ENCODE peak calls at places on chromosomes 7 and 10, in five cellular contexts. B is mesenchymal stem cell, J is IMR-90, D is H9, G is H1. F is an unnamed sample. For H3K9me3 and H3K4me1, the result is how much of the 10 kb centered on the place peaks cover.

GRCh38 chr7:50261593-50261992 is 42.9 kb upstream of the IKZF1 start:
- DNase-seq in B (no peak), J (no peak), D (no peak), G (no peak), F (no peak)

GRCh38 chr10:24550680-24551079 is 173.0 kb downstream of the ARHGAP21 start:
- DNase-seq in B (no peak), J (no peak), D (no peak), G (no peak), F (no peak)

GRCh38 chr10:24554036-24554435 is 169.7 kb downstream of the ARHGAP21 start:
- DNase-seq in B (no peak), J (no peak), D (no peak), G (no peak), F (no peak)

GRCh38 chr7:39527951-39528350 is 38.3 kb upstream of the YAE1 start:
- DNase-seq in B (no peak), J (peak), D (no peak), G (no peak), F (no peak)

GRCh38 chr10:5547934-5548660 is 23.3 kb downstream of the CALML3 start:
- DNase-seq in B (peak), J (no peak), D (no peak), G (no peak), F (no peak)

GRCh38 chr10:6296456-6297214 is 93.9 kb downstream of the PFKFB3 start:
- DNase-seq in B (peak), J (no peak), D (no peak), G (no peak), F (no peak)

GRCh38 chr7:13912740-13913320 is 76.6 kb downstream of the ETV1 start:
- DNase-seq in B (no peak), J (no peak), D (no peak), G (no peak), F (no peak)

GRCh38 chr7:70886547-70886946 is 245.4 kb upstream of the GALNT17 start:
- DNase-seq in B (no peak), J (no peak), D (no peak), G (no peak), F (no peak)

GRCh38 chr10:90136731-90137316 is 435.4 kb downstream of the KIF20B start:
- DNase-seq in B (peak), J (peak), D (peak), G (no peak), F (peak)

GRCh38 chr7:35430547-35431153 is 176.8 kb upstream of the TBX20 start:
- DNase-seq in B (no peak), J (no peak), D (peak), G (no peak), F (no peak)

GRCh38 chr10:108808228-108808627 is 1115.1 kb downstream of the XPNPEP1 start:
- DNase-seq in B (no peak), J (no peak), D (no peak), G (no peak), F (no peak)

GRCh38 chr10:46515402-46516192 is 40.9 kb downstream of the GPRIN2 start:
- DNase-seq in B (no peak), J (no peak), D (peak), G (no peak), F (no peak)

GRCh38 chr10:118278649-118279048 is 63.5 kb downstream of the FAM204A start:
- DNase-seq in B (no peak), J (no peak), D (no peak), G (no peak), F (no peak)

GRCh38 chr7:103636153-103636552 is 190.1 kb upstream of the SLC26A5 start:
- DNase-seq in B (peak), J (peak), D (no peak), G (no peak), F (peak)

GRCh38 chr7:102467581-102468415 is 3.0 kb downstream of the LRWD1 start:
- DNase-seq in B (no peak), J (no peak), D (no peak), G (no peak), F (no peak)

GRCh38 chr10:16809074-16809718 is 8.0 kb downstream of the RSU1 start:
- DNase-seq in B (peak), J (peak), D (peak), G (no peak), F (peak)

GRCh38 chr7:101299511-101300464 is 21.8 kb downstream of the IFT22 start:
- DNase-seq in B (peak), J (no peak), D (peak), G (no peak), F (no peak)

GRCh38 chr7:2923886-2924574 is 79.9 kb upstream of the GNA12 start:
- DNase-seq in B (no peak), J (no peak), D (no peak), G (no peak), F (no peak)

GRCh38 chr10:21926358-21926890 is 77.1 kb downstream of the DNAJC1 start:
- DNase-seq in B (peak), J (peak), D (no peak), G (no peak), F (no peak)

GRCh38 chr7:48312151-48312550 is 140.9 kb downstream of the ABCA13 start:
- DNase-seq in B (no peak), J (no peak), D (no peak), G (no peak), F (no peak)

GRCh38 chr7:27179030-27179429 is 4.9 kb upstream of the HOXA10 start:
- DNase-seq in B (no peak), J (no peak), D (peak), G (no peak), F (no peak)

GRCh38 chr7:92695308-92696261 is 105.4 kb upstream of the FAM133B start:
- DNase-seq in B (peak), J (peak), D (peak), G (no peak), F (peak)

GRCh38 chr7:63899691-63900393 is 98.8 kb upstream of the ZNF722 start:
- DNase-seq in B (no peak), J (no peak), D (no peak), G (no peak), F (no peak)

GRCh38 chr10:91551856-91552255 is 81.0 kb downstream of the PPP1R3C start:
- DNase-seq in B (peak), J (peak), D (peak), G (peak), F (peak)

GRCh38 chr10:131115801-131116200 is 195.7 kb downstream of the TCERG1L start:
- DNase-seq in B (no peak), J (no peak), D (no peak), G (no peak), F (no peak)
- H3K9me3 ChIP-seq in B (under half), J (under half), D (under half), G (under half), F (under half)

DNA sequence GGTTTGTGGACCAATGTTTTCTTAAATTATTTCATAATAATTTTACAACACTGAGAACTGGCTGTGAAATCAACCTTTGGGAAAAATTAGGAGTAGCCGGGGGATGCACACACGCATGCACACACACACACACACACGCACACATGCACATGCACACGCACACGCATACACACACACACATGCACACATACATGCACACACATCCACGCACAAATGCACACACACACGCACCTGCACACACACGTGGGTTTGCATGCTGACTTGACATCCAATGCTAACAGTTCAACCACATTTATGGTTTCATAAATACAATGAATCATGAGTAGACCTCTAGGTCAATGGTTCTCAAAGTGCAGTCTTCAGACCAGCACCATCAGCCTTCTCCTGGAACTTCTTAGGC is 354.1 kb downstream of the DPP6 start:
- DNase-seq in B (no peak), J (no peak), D (no peak), G (no peak), F (no peak)
- H2BK15ac ChIP-seq in B (no peak), J (no peak), D (no peak), G (no peak), F (no peak)

DNA sequence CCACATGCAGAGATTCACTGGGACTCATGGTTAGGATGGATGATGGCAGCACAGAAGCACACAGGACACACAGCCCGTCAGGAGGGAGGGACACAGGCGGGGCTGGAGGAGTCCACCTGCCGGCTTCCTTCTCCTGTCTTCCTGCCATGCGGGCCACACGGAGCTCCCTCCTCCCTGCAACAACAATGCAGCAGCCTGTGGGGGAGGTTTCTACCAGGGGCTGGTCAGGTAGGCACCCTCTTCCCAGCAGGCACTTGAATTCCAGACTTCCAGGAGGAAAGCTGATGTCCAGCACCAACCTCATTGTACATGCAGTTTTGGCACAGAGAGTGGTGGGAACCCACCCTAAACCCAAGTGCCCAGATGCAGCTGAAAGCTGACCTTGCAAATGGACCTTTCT is 341.2 kb downstream of the GLRX3 start:
- DNase-seq in B (no peak), J (no peak), D (no peak), G (no peak), F (no peak)
- H3K4me1 ChIP-seq in B (under half), J (under half), D (under half), G (under half), F (under half)

GRCh38 chr7:57343901-57344622 is 105.9 kb upstream of the ZNF716 start:
- DNase-seq in B (no peak), J (no peak), D (no peak), G (no peak), F (no peak)

GRCh38 chr7:57348646-57349269 is 101.2 kb upstream of the ZNF716 start:
- DNase-seq in B (no peak), J (no peak), D (no peak), G (no peak), F (no peak)

GRCh38 chr7:57344957-57345356 is 105.0 kb upstream of the ZNF716 start:
- DNase-seq in B (no peak), J (no peak), D (no peak), G (no peak), F (no peak)

GRCh38 chr7:57339198-57339944 is 110.6 kb upstream of the ZNF716 start:
- DNase-seq in B (no peak), J (no peak), D (no peak), G (no peak), F (no peak)

GRCh38 chr7:57342954-57343353 is 107.0 kb upstream of the ZNF716 start:
- DNase-seq in B (no peak), J (no peak), D (no peak), G (no peak), F (no peak)
- H3K9me3 ChIP-seq in B (under half), J (under half), D (half or more), G (half or more), F (under half)

F was measured in neuronal stem cell.